ENCODE peak calls at places on chromosomes 12 and 14, in eight cellular contexts. K, W, N, F, L, D, E and R are unnamed samples.

GRCh38 chr12:15556411-15556810 is 232.8 kb downstream of the EPS8 start:
- DNase-seq in K (no peak), W (no peak), N (no peak), F (no peak), L (peak), D (no peak), E (no peak), R (no peak)

GRCh38 chr12:124418156-124418555 is 123.3 kb downstream of the RFLNA start:
- DNase-seq in K (no peak), W (no peak), N (no peak), F (no peak), L (no peak), D (no peak), E (no peak), R (no peak)

GRCh38 chr14:28762949-28763313 is 3.7 kb upstream of the FOXG1 start:
- DNase-seq in K (no peak), W (no peak), N (no peak), F (no peak), L (no peak), D (no peak), E (no peak), R (no peak)

GRCh38 chr12:100789975-100790374 is 4.6 kb upstream of the ANO4 start:
- DNase-seq in K (no peak), W (no peak), N (no peak), F (no peak), L (no peak), D (no peak), E (no peak), R (no peak)

GRCh38 chr12:76698966-76699365 is 64.9 kb upstream of the ZDHHC17 start:
- DNase-seq in K (no peak), W (no peak), N (no peak), F (no peak), L (no peak), D (no peak), E (no peak), R (no peak)

GRCh38 chr14:103118019-103118662 is 5.1 kb upstream of the TNFAIP2 start:
- DNase-seq in K (peak), W (peak), N (peak), F (peak), L (no peak), D (no peak), E (no peak), R (peak)

GRCh38 chr12:26987634-26988424 is 26.4 kb downstream of the TM7SF3 start:
- DNase-seq in K (no peak), W (no peak), N (peak), F (no peak), L (no peak), D (no peak), E (no peak), R (no peak)

GRCh38 chr14:103740991-103741689 is 25.5 kb downstream of the ZFYVE21 start:
- DNase-seq in K (no peak), W (no peak), N (no peak), F (no peak), L (no peak), D (no peak), E (no peak), R (no peak)

GRCh38 chr12:81699572-81699971 is 59.6 kb downstream of the PPFIA2 start:
- DNase-seq in K (no peak), W (no peak), N (no peak), F (no peak), L (no peak), D (no peak), E (no peak), R (no peak)

GRCh38 chr12:34142430-34142829 is 120.1 kb downstream of the ALG10 start:
- DNase-seq in K (no peak), W (no peak), N (no peak), F (no peak), L (no peak), D (no peak), E (no peak), R (no peak)

GRCh38 chr12:131102493-131102931 is 148.8 kb downstream of the ADGRD1 start:
- DNase-seq in K (no peak), W (no peak), N (no peak), F (no peak), L (no peak), D (no peak), E (no peak), R (no peak)

GRCh38 chr12:111828338-111828979 is 13.6 kb upstream of the MAPKAPK5 start:
- DNase-seq in K (no peak), W (no peak), N (no peak), F (no peak), L (no peak), D (no peak), E (no peak), R (no peak)

GRCh38 chr12:92045852-92046251 is 99.8 kb downstream of the BTG1 start:
- DNase-seq in K (no peak), W (no peak), N (no peak), F (no peak), L (no peak), D (no peak), E (no peak), R (no peak)

GRCh38 chr14:50786821-50787464 is 44.0 kb downstream of the NIN start:
- DNase-seq in K (no peak), W (no peak), N (no peak), F (no peak), L (no peak), D (no peak), E (no peak), R (no peak)

GRCh38 chr14:24705840-24706239 is 71.8 kb upstream of the GZMB start:
- DNase-seq in K (no peak), W (no peak), N (no peak), F (no peak), L (no peak), D (no peak), E (no peak), R (no peak)

GRCh38 chr14:50342211-50343080 is 30.3 kb downstream of the DMAC2L start:
- DNase-seq in K (peak), W (peak), N (peak), F (peak), L (peak), D (peak), E (peak), R (no peak)

GRCh38 chr12:6672143-6672542 is 9.2 kb upstream of the ING4 start:
- DNase-seq in K (no peak), W (no peak), N (no peak), F (no peak), L (no peak), D (no peak), E (no peak), R (no peak)

GRCh38 chr12:131583085-131583712 is 127.7 kb upstream of the SFSWAP start:
- DNase-seq in K (no peak), W (no peak), N (no peak), F (no peak), L (no peak), D (no peak), E (no peak), R (no peak)

GRCh38 chr14:96249016-96249415 is 7.0 kb upstream of the BDKRB1 start:
- DNase-seq in K (no peak), W (no peak), N (no peak), F (no peak), L (peak), D (peak), E (no peak), R (no peak)

GRCh38 chr14:31300296-31300695 is 92.7 kb upstream of the HECTD1 start:
- DNase-seq in K (no peak), W (no peak), N (no peak), F (no peak), L (no peak), D (no peak), E (no peak), R (no peak)

GRCh38 chr12:13718271-13718670 is 263.1 kb downstream of the GRIN2B start:
- DNase-seq in K (no peak), W (peak), N (no peak), F (no peak), L (no peak), D (no peak), E (no peak), R (no peak)

GRCh38 chr14:81137316-81137715 is 83.4 kb downstream of the GTF2A1 start:
- DNase-seq in K (no peak), W (no peak), N (no peak), F (no peak), L (peak), D (no peak), E (no peak), R (no peak)

GRCh38 chr12:80412343-80412953 is 31.6 kb upstream of the PTPRQ start:
- DNase-seq in K (no peak), W (no peak), N (peak), F (no peak), L (peak), D (peak), E (no peak), R (no peak)

GRCh38 chr12:124289634-124290600 is 5.0 kb upstream of the RFLNA start:
- DNase-seq in K (peak), W (no peak), N (peak), F (no peak), L (peak), D (no peak), E (no peak), R (no peak)

GRCh38 chr12:54426690-54427089 is 7.6 kb upstream of the ITGA5 start:
- DNase-seq in K (no peak), W (no peak), N (no peak), F (no peak), L (no peak), D (no peak), E (no peak), R (no peak)

GRCh38 chr12:80700327-80700726 is 7.1 kb upstream of the MYF6 start:
- DNase-seq in K (no peak), W (no peak), N (no peak), F (no peak), L (no peak), D (no peak), E (no peak), R (no peak)

GRCh38 chr14:96762650-96763049 is 34.5 kb upstream of the VRK1 start:
- DNase-seq in K (no peak), W (no peak), N (no peak), F (no peak), L (peak), D (peak), E (no peak), R (peak)

GRCh38 chr12:123354600-123354999 is 10.0 kb downstream of the SBNO1 start:
- DNase-seq in K (no peak), W (no peak), N (no peak), F (no peak), L (no peak), D (no peak), E (no peak), R (no peak)

GRCh38 chr14:64296561-64296960 is 2.4 kb upstream of the ESR2 start:
- DNase-seq in K (no peak), W (no peak), N (no peak), F (no peak), L (no peak), D (peak), E (no peak), R (no peak)

GRCh38 chr12:72276212-72276865 is 4.2 kb downstream of the TRHDE start:
- DNase-seq in K (no peak), W (no peak), N (no peak), F (no peak), L (no peak), D (no peak), E (no peak), R (no peak)

GRCh38 chr12:12661086-12661485 is 34.9 kb downstream of the GPR19 start:
- DNase-seq in K (no peak), W (no peak), N (no peak), F (no peak), L (peak), D (no peak), E (no peak), R (no peak)

GRCh38 chr12:74538491-74539258 is 1.0 kb downstream of the ATXN7L3B start:
- DNase-seq in K (no peak), W (no peak), N (no peak), F (no peak), L (peak), D (peak), E (no peak), R (no peak)

GRCh38 chr14:23910081-23910875 is 43.3 kb upstream of the DHRS4 start:
- DNase-seq in K (no peak), W (peak), N (no peak), F (no peak), L (peak), D (peak), E (no peak), R (peak)

GRCh38 chr12:111636209-111636928 is 37.3 kb upstream of the ATXN2 start:
- DNase-seq in K (peak), W (peak), N (peak), F (peak), L (peak), D (peak), E (no peak), R (peak)

GRCh38 chr12:67452119-67452805 is 183.1 kb downstream of the CAND1 start:
- DNase-seq in K (no peak), W (no peak), N (no peak), F (no peak), L (no peak), D (no peak), E (no peak), R (no peak)

GRCh38 chr12:54126696-54127537 is 61.9 kb downstream of the SMUG1 start:
- DNase-seq in K (peak), W (peak), N (peak), F (peak), L (no peak), D (peak), E (no peak), R (peak)

GRCh38 chr14:45679852-45680251 is 426.9 kb upstream of the MIS18BP1 start:
- DNase-seq in K (no peak), W (no peak), N (no peak), F (no peak), L (peak), D (no peak), E (no peak), R (no peak)

GRCh38 chr14:76514599-76514998 is 138.7 kb downstream of the ESRRB start:
- DNase-seq in K (no peak), W (no peak), N (no peak), F (no peak), L (no peak), D (no peak), E (no peak), R (no peak)

GRCh38 chr14:91870890-91871289 is 3.6 kb upstream of the TC2N start:
- DNase-seq in K (no peak), W (no peak), N (no peak), F (no peak), L (no peak), D (no peak), E (no peak), R (no peak)
- H3K27ac ChIP-seq in K (no peak), W (peak), N (no peak), F (no peak), L (no peak), D (no peak), E (peak), R (peak)

DNA sequence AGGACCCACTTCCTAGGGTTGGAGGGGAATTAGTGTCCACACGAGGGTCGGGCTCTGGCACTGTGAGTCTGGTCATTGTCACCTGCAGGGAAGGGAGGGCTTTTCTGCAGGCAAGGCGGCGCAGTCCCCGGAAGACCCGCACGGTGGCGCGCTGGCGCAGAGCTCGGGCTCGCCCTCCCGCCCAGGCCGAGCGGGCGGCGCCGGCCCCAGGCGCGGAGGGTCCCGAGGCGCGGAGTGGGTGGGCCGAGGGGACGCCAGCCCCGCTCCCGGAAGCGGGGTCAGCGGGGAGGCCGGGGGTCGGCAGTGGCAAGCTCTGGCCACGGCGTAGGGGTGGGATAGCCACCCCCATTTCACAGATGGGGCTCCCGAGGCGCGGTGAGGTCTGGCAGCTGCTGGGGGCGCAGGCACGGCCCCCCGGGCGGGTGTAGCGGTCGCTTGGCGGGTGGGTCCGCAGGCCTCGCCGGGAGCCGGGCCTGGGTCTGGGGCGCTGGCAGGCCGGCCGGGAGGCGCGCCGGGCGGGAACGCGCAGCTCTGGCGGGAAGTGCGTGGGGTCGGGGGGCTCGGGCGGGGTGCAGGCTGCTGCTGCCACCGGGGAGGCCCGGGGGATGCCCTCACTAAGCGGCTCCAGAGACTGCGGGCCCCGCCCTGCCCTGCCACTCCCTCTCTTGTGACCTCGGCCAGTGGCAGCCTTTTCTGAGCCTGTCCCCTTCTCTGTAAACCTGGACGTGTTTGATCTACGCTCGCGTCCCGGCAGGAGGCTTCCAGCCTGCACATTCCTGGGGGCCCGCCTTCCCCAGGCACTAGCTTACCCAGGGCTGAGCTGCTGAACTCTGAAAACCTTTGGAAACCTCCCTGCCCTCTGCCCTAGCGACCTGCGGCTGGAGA is 46.1 kb downstream of the CYP46A1 start:
- DNase-seq in K (peak), W (peak), N (peak), F (peak), L (no peak), D (peak), E (peak), R (peak)
- H3K4me3 ChIP-seq in K (peak), W (peak), N (peak), F (peak), L (peak), D (peak), E (no peak), R (peak)

DNA sequence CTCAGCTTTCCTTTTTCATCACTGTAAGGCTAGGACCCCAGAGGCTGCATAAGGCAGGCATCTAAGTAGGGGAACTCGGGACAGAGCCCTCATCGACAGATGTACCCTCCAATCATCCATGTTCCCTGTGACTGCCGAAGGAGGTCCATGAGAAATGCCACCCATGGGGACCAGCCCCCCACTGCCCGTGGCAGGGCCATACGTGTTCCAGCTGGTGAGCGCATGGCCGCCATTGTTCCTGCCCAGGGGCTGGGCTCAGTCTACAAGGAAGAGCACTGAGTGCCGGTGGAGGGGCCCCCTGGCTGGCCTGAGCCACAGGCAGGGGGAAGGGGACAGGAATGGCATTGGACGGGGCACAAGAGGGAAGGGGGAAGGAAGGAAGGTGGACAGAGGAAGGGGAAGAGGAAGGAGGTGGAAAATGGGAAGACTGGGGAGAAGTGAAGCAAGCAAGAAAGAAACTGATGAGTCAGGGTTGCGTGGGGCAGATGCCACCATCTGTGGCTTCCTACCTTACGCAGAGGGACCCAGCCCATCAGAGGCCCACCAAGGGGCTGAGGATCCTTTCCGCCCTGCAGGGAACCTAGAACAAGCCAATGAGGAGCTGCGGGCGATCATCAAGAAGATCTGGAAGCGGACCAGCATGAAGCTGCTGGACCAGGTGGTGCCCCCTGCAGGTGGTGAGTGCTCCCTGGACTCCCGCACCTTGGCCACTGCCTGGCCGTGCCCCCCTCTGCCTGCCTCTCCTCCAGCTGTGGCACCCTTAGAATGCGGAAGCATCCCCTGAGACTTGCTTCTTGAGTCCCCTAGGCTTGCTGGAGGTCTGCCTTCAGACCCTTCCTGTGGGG is 120.6 kb upstream of the FKBP4 start:
- DNase-seq in K (no peak), W (no peak), N (no peak), F (no peak), L (no peak), D (no peak), E (no peak), R (no peak)
- TF ChIP-seq CTCF in K (no peak), W (no peak), N (no peak), F (peak), L (no peak), D (peak), E (no peak), R (no peak)

DNA sequence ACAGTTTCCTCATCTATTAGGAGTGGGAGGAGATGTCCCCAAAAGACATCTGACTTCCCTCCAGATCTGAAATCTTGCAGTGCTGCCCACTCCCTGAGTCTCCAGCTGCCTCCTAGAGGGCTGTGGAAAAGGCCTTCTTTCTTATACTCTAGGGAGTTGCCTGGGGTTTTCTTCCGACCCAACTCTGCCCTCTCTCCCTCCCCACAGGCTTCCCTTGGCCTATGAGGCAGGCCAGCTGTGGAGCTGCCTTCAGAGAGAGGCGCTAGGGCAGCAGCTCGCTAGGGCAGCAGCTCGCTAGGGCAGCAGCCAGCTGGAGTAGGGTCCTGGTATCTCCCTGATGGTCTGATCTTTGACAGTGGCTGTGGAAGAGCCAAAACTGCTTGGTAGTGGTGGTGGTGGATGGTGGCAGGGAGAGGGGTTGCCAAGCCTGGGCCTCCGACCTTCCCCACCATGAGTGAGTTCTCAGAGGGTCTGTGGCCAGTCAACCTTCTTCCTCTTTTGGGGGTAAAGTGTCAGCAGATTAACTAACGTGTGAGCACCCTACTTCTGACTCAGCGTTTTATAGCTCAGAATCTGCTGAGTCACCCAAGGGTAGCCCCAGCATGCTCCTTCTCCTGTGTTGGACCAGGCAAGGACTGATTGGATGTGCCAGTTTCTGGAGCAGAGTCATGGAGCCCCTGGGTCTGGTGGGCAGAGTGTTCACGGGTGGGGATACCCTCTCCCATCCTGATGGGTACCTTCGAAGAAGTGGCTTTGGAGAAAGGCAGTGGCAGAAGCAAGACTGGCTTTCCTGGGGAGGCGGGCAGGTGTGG is 2.3 kb downstream of the SLC48A1 start:
- DNase-seq in K (peak), W (no peak), N (no peak), F (no peak), L (peak), D (no peak), E (no peak), R (no peak)
- H3K27ac ChIP-seq in K (peak), W (peak), N (peak), F (peak), L (no peak), D (no peak), E (no peak), R (no peak)

DNA sequence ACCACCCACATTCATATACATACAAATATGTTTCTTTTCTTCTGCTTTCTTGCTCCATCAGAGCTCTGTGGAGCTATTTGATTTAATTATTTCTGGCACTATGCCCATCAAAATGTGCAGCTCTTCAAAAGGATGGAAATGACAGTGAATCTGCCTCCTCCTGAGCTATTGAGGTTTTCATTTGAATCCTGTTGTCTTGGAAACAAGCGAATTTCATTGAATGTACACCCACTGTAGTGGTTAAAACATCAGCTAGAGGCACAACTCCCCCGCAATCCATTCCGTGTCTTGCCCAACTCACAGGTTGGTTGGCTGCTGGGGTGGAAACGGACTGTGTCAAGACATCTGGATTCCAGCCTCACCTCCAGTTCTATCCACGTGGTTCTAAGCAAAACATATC is 199.5 kb downstream of the SPTSSA start:
- DNase-seq in K (no peak), W (no peak), N (no peak), F (no peak), L (no peak), D (no peak), E (no peak), R (no peak)
- H3K4me3 ChIP-seq in K (no peak), W (no peak), N (no peak), F (no peak), L (no peak), D (no peak), E (no peak), R (no peak)